ENCODE peak calls at places on chromosomes 13 and 19, in five cellular contexts. One of them, this sample, is unnamed.

GRCh38 chr19:44637390-44637764 is 6.3 kb upstream of the PVR start:
- DNase-seq in pancreas: no peak
- DNase-seq in cardiac fibroblast: no peak
- DNase-seq in CD8-positive, alpha-beta T cell: no peak
- DNase-seq in tibial artery: no peak
- DNase-seq in this sample: no peak

GRCh38 chr13:106919638-106920037 is 351.7 kb upstream of the ARGLU1 start:
- DNase-seq in pancreas: peak
- DNase-seq in cardiac fibroblast: peak
- DNase-seq in CD8-positive, alpha-beta T cell: no peak
- DNase-seq in tibial artery: no peak
- DNase-seq in this sample: no peak

GRCh38 chr13:41177616-41178015 is 16.8 kb downstream of the KBTBD7 start:
- DNase-seq in pancreas: no peak
- DNase-seq in cardiac fibroblast: peak
- DNase-seq in CD8-positive, alpha-beta T cell: no peak
- DNase-seq in tibial artery: no peak
- DNase-seq in this sample: no peak

GRCh38 chr19:30245401-30246039 is 126.7 kb upstream of the ZNF536 start:
- DNase-seq in pancreas: no peak
- DNase-seq in cardiac fibroblast: no peak
- DNase-seq in CD8-positive, alpha-beta T cell: no peak
- DNase-seq in tibial artery: no peak
- DNase-seq in this sample: no peak

GRCh38 chr19:9309139-9309973 is at the start of gene ZNF699:
- DNase-seq in pancreas: peak
- DNase-seq in cardiac fibroblast: peak
- DNase-seq in CD8-positive, alpha-beta T cell: peak
- DNase-seq in tibial artery: peak
- DNase-seq in this sample: peak

GRCh38 chr13:40016953-40017660 is 361.6 kb downstream of the COG6 start:
- DNase-seq in pancreas: no peak
- DNase-seq in cardiac fibroblast: no peak
- DNase-seq in CD8-positive, alpha-beta T cell: no peak
- DNase-seq in tibial artery: no peak
- DNase-seq in this sample: no peak

GRCh38 chr19:38324431-38324830 is 4.8 kb downstream of the KCNK6 start:
- DNase-seq in pancreas: no peak
- DNase-seq in cardiac fibroblast: no peak
- DNase-seq in CD8-positive, alpha-beta T cell: no peak
- DNase-seq in tibial artery: no peak
- DNase-seq in this sample: no peak

GRCh38 chr19:3039641-3040077 is 10.6 kb upstream of the TLE2 start:
- DNase-seq in pancreas: peak
- DNase-seq in cardiac fibroblast: no peak
- DNase-seq in CD8-positive, alpha-beta T cell: no peak
- DNase-seq in tibial artery: no peak
- DNase-seq in this sample: no peak

GRCh38 chr19:19588546-19588945 is 29.9 kb downstream of the PBX4 start:
- DNase-seq in pancreas: no peak
- DNase-seq in cardiac fibroblast: no peak
- DNase-seq in CD8-positive, alpha-beta T cell: no peak
- DNase-seq in tibial artery: no peak
- DNase-seq in this sample: no peak

GRCh38 chr19:3100331-3100730 is 6.2 kb downstream of the GNA11 start:
- DNase-seq in pancreas: no peak
- DNase-seq in cardiac fibroblast: no peak
- DNase-seq in CD8-positive, alpha-beta T cell: no peak
- DNase-seq in tibial artery: no peak
- DNase-seq in this sample: no peak

GRCh38 chr19:51706885-51707284 is 13.8 kb downstream of the SPACA6 start:
- DNase-seq in pancreas: no peak
- DNase-seq in cardiac fibroblast: no peak
- DNase-seq in CD8-positive, alpha-beta T cell: no peak
- DNase-seq in tibial artery: no peak
- DNase-seq in this sample: no peak

GRCh38 chr13:111045170-111045569 is 69.9 kb upstream of the ARHGEF7 start:
- DNase-seq in pancreas: no peak
- DNase-seq in cardiac fibroblast: no peak
- DNase-seq in CD8-positive, alpha-beta T cell: no peak
- DNase-seq in tibial artery: no peak
- DNase-seq in this sample: no peak

GRCh38 chr19:1651548-1652394 is 644 bp downstream of the TCF3 start:
- DNase-seq in pancreas: peak
- DNase-seq in cardiac fibroblast: peak
- DNase-seq in CD8-positive, alpha-beta T cell: peak
- DNase-seq in tibial artery: no peak
- DNase-seq in this sample: peak

GRCh38 chr19:39401549-39402416 is 4.9 kb upstream of the ZFP36 start:
- DNase-seq in pancreas: no peak
- DNase-seq in cardiac fibroblast: peak
- DNase-seq in CD8-positive, alpha-beta T cell: peak
- DNase-seq in tibial artery: peak
- DNase-seq in this sample: no peak

GRCh38 chr13:111480976-111481375 is 160.5 kb downstream of the TEX29 start:
- DNase-seq in pancreas: no peak
- DNase-seq in cardiac fibroblast: no peak
- DNase-seq in CD8-positive, alpha-beta T cell: no peak
- DNase-seq in tibial artery: no peak
- DNase-seq in this sample: no peak

GRCh38 chr19:46998445-46999142 is 21.0 kb upstream of the NPAS1 start:
- DNase-seq in pancreas: peak
- DNase-seq in cardiac fibroblast: no peak
- DNase-seq in CD8-positive, alpha-beta T cell: no peak
- DNase-seq in tibial artery: no peak
- DNase-seq in this sample: no peak

DNA sequence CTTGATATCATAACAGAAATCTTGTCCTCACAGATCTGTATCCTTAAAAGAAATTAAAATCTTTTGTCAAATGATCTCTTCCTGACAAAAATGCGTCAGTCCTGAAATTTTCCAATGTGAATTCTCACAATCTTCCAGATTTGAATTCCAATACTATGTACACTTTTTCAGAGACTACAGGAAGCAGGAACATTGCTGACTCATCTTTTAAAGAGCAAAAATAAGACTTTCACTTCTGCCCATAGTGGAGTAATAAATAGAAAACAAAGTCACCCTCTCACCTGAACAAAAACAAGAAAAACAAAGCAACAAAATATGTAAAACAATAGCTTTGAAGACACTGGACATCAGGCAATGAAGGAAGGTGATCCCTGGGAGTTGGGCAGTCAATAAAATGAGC is 167.0 kb upstream of the IPO5 start:
- DNase-seq in pancreas: no peak
- DNase-seq in cardiac fibroblast: peak
- DNase-seq in CD8-positive, alpha-beta T cell: no peak
- DNase-seq in tibial artery: no peak
- DNase-seq in this sample: no peak
- H3K4me3 ChIP-seq in pancreas: no peak
- H3K4me3 ChIP-seq in cardiac fibroblast: no peak
- H3K4me3 ChIP-seq in CD8-positive, alpha-beta T cell: no peak
- H3K4me3 ChIP-seq in tibial artery: no peak
- H3K4me3 ChIP-seq in this sample: no peak

DNA sequence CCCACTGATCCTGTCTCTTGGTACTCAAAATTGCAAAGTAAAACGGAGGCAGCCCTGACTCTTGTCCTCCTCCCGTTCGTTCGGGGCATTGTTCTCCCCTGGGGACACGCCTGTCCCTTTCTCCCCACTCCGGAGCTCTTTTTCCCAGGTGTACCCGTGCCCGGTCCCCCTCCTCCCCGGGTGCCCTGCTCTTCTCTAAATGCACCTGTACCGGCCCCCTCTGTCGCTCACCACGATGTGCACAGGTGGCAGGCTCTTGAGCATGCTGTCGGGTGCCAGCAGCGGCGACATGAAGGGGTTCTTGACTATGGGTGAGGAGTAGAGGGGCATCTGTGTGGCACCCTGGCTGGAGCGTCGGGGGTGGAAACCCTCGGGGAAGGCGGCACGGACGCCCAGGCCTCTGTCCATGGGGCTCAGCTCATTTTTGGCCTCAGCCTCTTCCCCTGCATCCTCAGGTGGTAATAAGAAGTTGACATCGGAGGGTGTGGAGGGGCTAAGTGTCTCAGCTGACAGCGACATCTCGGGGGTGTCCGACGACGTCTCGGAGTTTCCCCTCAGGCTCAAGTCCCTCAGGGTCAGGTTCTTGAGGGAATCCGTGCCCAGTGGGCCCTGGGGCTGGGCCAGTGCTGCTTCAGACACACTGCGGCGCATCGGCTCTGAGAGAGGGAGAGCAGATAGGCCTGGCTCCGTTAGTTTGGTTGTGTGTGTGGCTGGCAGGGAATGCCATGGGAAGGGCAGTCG is 12.4 kb upstream of the CNFN start:
- DNase-seq in pancreas: no peak
- DNase-seq in cardiac fibroblast: no peak
- DNase-seq in CD8-positive, alpha-beta T cell: no peak
- DNase-seq in tibial artery: no peak
- DNase-seq in this sample: no peak
- H3K4me3 ChIP-seq in pancreas: peak
- H3K4me3 ChIP-seq in cardiac fibroblast: peak
- H3K4me3 ChIP-seq in CD8-positive, alpha-beta T cell: peak
- H3K4me3 ChIP-seq in tibial artery: no peak
- H3K4me3 ChIP-seq in this sample: peak

GRCh38 chr13:20475927-20476691 is 49.5 kb downstream of the CRYL1 start:
- DNase-seq in pancreas: peak
- DNase-seq in cardiac fibroblast: no peak
- DNase-seq in CD8-positive, alpha-beta T cell: peak
- DNase-seq in tibial artery: no peak
- DNase-seq in this sample: no peak
- H3K4me3 ChIP-seq in pancreas: no peak
- H3K4me3 ChIP-seq in cardiac fibroblast: no peak
- H3K4me3 ChIP-seq in CD8-positive, alpha-beta T cell: peak
- H3K4me3 ChIP-seq in tibial artery: no peak
- H3K4me3 ChIP-seq in this sample: no peak

DNA sequence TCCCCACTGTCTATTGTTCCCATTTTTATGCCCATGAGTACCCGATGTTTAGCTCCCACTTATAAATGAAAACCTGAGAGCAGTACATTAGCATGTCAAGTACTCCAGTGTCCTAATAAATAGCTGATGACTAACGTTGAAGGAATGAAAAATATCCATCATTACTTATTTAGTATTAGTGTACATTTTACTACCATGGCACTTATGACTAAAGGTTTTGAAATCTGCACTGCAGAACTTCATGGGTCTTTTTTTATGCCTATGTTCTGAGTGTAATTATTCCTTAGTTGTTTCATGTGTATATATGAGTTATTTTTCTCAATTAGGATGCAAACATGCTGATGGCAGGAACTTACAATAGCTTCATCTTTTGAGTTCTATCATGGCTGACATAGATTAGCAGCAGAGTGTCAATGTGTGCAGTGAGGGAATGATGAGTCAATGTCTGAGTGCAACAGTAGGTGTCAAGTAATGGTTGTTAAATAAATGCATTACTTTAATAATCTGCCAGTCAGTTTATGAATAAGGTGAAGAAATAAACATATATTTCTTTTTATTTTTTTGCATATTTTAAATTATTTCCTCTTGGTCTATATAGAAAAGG is 188.4 kb downstream of the ITGBL1 start:
- DNase-seq in pancreas: no peak
- DNase-seq in cardiac fibroblast: peak
- DNase-seq in CD8-positive, alpha-beta T cell: no peak
- DNase-seq in tibial artery: no peak
- DNase-seq in this sample: no peak
- H3K4me3 ChIP-seq in pancreas: no peak
- H3K4me3 ChIP-seq in cardiac fibroblast: no peak
- H3K4me3 ChIP-seq in CD8-positive, alpha-beta T cell: no peak
- H3K4me3 ChIP-seq in tibial artery: no peak
- H3K4me3 ChIP-seq in this sample: no peak

DNA sequence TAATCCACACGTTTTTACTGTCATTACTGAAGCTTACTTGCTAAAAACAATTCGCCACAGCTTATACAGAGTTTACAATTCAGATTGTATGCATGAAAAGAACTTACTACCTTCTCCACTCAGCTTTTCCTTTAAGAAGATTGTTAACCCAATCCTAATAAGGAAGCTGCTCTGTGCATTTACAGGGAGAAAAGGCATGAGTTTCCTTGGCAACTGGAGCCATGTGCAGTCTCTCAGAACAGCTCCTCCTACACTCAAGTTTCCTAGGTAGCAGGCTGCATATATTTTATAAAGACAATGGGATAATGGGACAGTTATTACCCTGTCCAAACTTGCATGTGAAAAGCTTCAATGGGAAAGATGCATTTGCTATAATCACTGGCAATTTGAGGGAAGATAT is 125.5 kb upstream of the TRPC4 start:
- DNase-seq in pancreas: no peak
- DNase-seq in cardiac fibroblast: peak
- DNase-seq in CD8-positive, alpha-beta T cell: no peak
- DNase-seq in tibial artery: no peak
- DNase-seq in this sample: no peak
- H3K4me3 ChIP-seq in pancreas: no peak
- H3K4me3 ChIP-seq in cardiac fibroblast: no peak
- H3K4me3 ChIP-seq in CD8-positive, alpha-beta T cell: no peak
- H3K4me3 ChIP-seq in tibial artery: no peak
- H3K4me3 ChIP-seq in this sample: no peak